ENCODE peak calls at places on chromosomes 3 and 15, in eight cellular contexts. Q, Z, V, X, I, D, U and H are unnamed samples.

GRCh38 chr3:64082411-64082810 is 59.1 kb upstream of the PSMD6 start:
- DNase-seq in Q (no peak), V (peak), I (no peak), X (no peak), Z (no peak), D (no peak), U (no peak), H (no peak)

GRCh38 chr3:33144433-33144832 is 30.6 kb downstream of the CRTAP start:
- DNase-seq in D (no peak), Q (no peak), I (peak), V (no peak), Z (peak), U (no peak), X (peak), H (peak)

GRCh38 chr15:95307115-95307514 is 1023.4 kb upstream of the NR2F2 start:
- DNase-seq in U (no peak), Q (no peak), Z (no peak), X (no peak), I (no peak), V (no peak), D (no peak), H (no peak)

GRCh38 chr3:7270731-7271130 is 409.8 kb downstream of the GRM7 start:
- DNase-seq in X (no peak), Z (no peak), U (no peak), I (no peak), V (no peak), D (no peak), Q (no peak), H (no peak)

GRCh38 chr15:76258460-76258859 is 52.8 kb downstream of the ETFA start:
- DNase-seq in X (no peak), Z (peak), D (no peak), U (no peak), V (no peak), I (no peak), Q (no peak), H (no peak)

GRCh38 chr15:81215983-81216382 is 19.3 kb downstream of the IL16 start:
- DNase-seq in X (no peak), I (no peak), Z (no peak), Q (no peak), V (no peak), D (no peak), U (no peak), H (no peak)

GRCh38 chr15:39788108-39788507 is 5.5 kb upstream of the FSIP1 start:
- DNase-seq in I (no peak), D (no peak), X (no peak), Q (no peak), Z (no peak), V (peak), U (no peak), H (no peak)

GRCh38 chr3:138434276-138434874 is at the start of gene ESYT3:
- DNase-seq in D (peak), Z (peak), Q (peak), U (peak), X (peak), I (peak), V (peak), H (no peak)

GRCh38 chr15:72784233-72784876 is 797 bp upstream of the ADPGK start:
- DNase-seq in U (peak), Z (peak), V (peak), I (peak), Q (peak), D (peak), X (peak), H (peak)

GRCh38 chr3:46662771-46663551 is 30.5 kb downstream of the ALS2CL start:
- DNase-seq in V (peak), Q (peak), Z (no peak), D (peak), U (no peak), I (no peak), X (no peak), H (no peak)

GRCh38 chr3:141426404-141427034 is 58.2 kb downstream of the ZBTB38 start:
- DNase-seq in V (peak), U (no peak), D (peak), Z (peak), Q (no peak), I (peak), X (no peak), H (no peak)

GRCh38 chr3:116579843-116580242 is 129.7 kb upstream of the TUSC7 start:
- DNase-seq in V (peak), Z (peak), X (no peak), D (peak), Q (no peak), I (peak), U (no peak), H (no peak)

GRCh38 chr15:35383511-35383910 is 162.5 kb downstream of the DPH6 start:
- DNase-seq in D (no peak), Z (no peak), U (no peak), V (no peak), Q (no peak), X (peak), I (no peak), H (no peak)

GRCh38 chr15:92069308-92070244 is 216.1 kb downstream of the SLCO3A1 start:
- DNase-seq in Q (no peak), X (peak), I (no peak), D (peak), V (peak), U (no peak), Z (no peak), H (no peak)

GRCh38 chr15:87121357-87121756 is 1041.7 kb downstream of the AGBL1 start:
- DNase-seq in I (no peak), U (no peak), Q (no peak), D (no peak), X (peak), V (no peak), Z (no peak), H (no peak)

GRCh38 chr15:41254560-41254959 is 23.5 kb downstream of the CHP1 start:
- DNase-seq in Q (no peak), U (no peak), D (no peak), X (no peak), I (no peak), V (no peak), Z (no peak), H (peak)

GRCh38 chr15:82986442-82986780 is 401 bp downstream of the RAMAC start:
- DNase-seq in Z (no peak), X (peak), D (no peak), V (no peak), U (no peak), Q (no peak), I (no peak), H (peak)

GRCh38 chr15:81398910-81399551 is 25.0 kb upstream of the TMC3 start:
- DNase-seq in D (peak), I (no peak), U (no peak), V (peak), Q (no peak), X (peak), Z (no peak), H (no peak)

GRCh38 chr3:33557829-33558228 is 117.6 kb upstream of the UBP1 start:
- DNase-seq in V (no peak), I (peak), X (no peak), U (no peak), Z (no peak), Q (no peak), D (no peak), H (no peak)

GRCh38 chr15:51688863-51689262 is 7.6 kb downstream of the SCG3 start:
- DNase-seq in V (peak), Q (no peak), Z (no peak), I (peak), D (no peak), U (no peak), X (no peak), H (no peak)

GRCh38 chr3:76111808-76112207 is 326.5 kb upstream of the ZNF717 start:
- DNase-seq in D (no peak), I (no peak), Q (no peak), X (no peak), V (peak), Z (no peak), U (no peak), H (no peak)

GRCh38 chr3:76107935-76108570 is 322.7 kb upstream of the ZNF717 start:
- DNase-seq in V (peak), I (peak), X (peak), Q (peak), D (peak), U (peak), Z (peak), H (peak)
- TF ChIP-seq EZH2phosphoT487 in V (no peak), I (no peak), X (no peak), Q (no peak), D (no peak), U (no peak), Z (no peak), H (no peak)

GRCh38 chr3:112297714-112298113 is 3.7 kb upstream of the SLC9C1 start:
- DNase-seq in Q (no peak), V (no peak), X (no peak), D (no peak), U (peak), I (no peak), Z (no peak), H (peak)
- H3K4me2 ChIP-seq in Q (no peak), V (no peak), X (no peak), D (no peak), U (peak), I (no peak), Z (no peak), H (peak)

DNA sequence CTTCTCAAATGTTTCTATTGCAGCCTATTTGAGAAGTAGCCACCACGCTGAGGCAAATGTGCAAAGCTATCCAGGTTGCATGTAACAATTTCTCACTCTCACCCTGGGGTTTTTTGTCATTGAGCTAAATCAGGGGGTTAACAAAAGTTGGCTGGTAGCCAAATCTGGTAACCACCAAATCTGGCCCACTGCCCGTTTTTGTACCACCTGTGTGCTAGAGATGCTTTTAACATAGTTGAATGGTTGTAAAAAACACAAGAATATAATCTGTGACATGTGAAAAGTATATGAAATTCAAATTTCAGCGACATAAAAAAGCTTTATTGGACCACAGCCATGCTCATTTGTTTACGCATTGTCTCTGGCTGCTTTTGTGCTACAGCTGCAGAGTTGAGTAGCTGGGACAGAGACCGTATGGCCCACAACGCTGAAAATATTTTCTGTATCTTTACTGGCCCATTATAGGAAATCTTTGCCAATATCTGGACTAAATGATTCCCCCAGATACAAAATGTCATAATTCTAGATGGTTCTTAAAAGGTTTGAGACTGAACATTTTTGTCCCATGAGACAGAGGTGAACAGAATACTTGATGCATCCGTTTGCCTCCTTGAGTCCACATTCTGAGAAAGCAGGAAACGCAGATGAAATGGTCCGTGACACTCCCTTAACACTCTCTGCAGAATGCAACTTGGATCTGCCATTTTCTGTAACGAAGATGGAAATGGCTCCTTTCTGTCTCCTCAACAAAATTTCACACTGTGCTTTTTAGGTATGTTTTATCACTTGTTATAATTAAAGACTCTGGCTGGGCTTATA is 120.9 kb upstream of the PDZRN3 start:
- DNase-seq in I (no peak), X (no peak), D (no peak), Z (no peak), U (no peak), V (peak), Q (no peak), H (no peak)
- TF ChIP-seq EZH2phosphoT487 in I (no peak), X (no peak), D (no peak), Z (no peak), U (no peak), V (no peak), Q (no peak), H (no peak)

DNA sequence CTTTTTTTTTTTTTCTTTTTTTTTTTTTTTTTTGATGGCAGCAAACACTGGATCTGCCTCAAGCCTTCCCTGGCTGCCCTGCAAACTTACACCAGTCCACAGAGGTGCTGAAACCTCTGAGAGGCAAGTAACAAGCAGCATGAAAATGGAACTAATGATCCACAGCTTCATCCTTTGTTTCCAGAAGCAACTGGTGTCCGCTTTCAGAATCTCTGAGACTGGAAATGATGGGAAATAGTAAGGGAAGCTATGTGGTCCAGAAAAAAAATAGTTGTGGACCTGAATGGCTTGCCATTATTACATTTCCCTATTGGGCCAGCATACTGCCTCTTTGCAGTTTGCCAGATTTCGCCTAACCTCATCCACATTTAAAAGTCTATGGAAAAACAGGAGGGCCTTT is 134.2 kb downstream of the TMCO5A start:
- DNase-seq in I (no peak), U (no peak), X (no peak), V (peak), D (no peak), Z (peak), Q (no peak), H (no peak)
- H3K4me2 ChIP-seq in I (no peak), U (peak), X (peak), V (peak), D (peak), Z (peak), Q (peak), H (peak)